ENCODE peak calls at places on chromosome 1, in four cellular contexts. B is progenitor cell of endocrine pancreas, S is Calu3, C is AG09309. N is an unnamed sample.

GRCh38 chr1:68431076-68431475 is 18.7 kb downstream of the RPE65 start:
- DNase-seq in B (no peak), S (no peak), C (no peak), N (no peak)

GRCh38 chr1:221912230-221912629 is 170.3 kb upstream of the DUSP10 start:
- DNase-seq in B (no peak), S (no peak), C (no peak), N (no peak)

GRCh38 chr1:229199261-229199850 is 71.6 kb upstream of the RAB4A start:
- DNase-seq in B (no peak), S (peak), C (no peak), N (no peak)

GRCh38 chr1:153538315-153538821 is 2.4 kb downstream of the S100A5 start:
- DNase-seq in B (no peak), S (peak), C (no peak), N (peak)

GRCh38 chr1:204578867-204579664 is 62.9 kb downstream of the MDM4 start:
- DNase-seq in B (no peak), S (peak), C (no peak), N (peak)

GRCh38 chr1:51131185-51131584 is 29.2 kb downstream of the C1orf185 start:
- DNase-seq in B (no peak), S (no peak), C (no peak), N (no peak)

GRCh38 chr1:21240706-21241105 is 49.6 kb downstream of the ECE1 start:
- DNase-seq in B (no peak), S (no peak), C (no peak), N (no peak)

GRCh38 chr1:59071289-59071688 is 225.6 kb upstream of the FGGY start:
- DNase-seq in B (no peak), S (peak), C (no peak), N (no peak)

GRCh38 chr1:100622037-100622436 is 84.1 kb downstream of the GPR88 start:
- DNase-seq in B (no peak), S (peak), C (peak), N (no peak)

GRCh38 chr1:228291906-228292608 is 84.2 kb downstream of the OBSCN start:
- DNase-seq in B (no peak), S (no peak), C (no peak), N (no peak)

GRCh38 chr1:110787328-110788071 is 85.4 kb upstream of the CD53 start:
- DNase-seq in B (no peak), S (no peak), C (no peak), N (no peak)

GRCh38 chr1:213976665-213977485 is 10.9 kb upstream of the PROX1 start:
- DNase-seq in B (no peak), S (no peak), C (no peak), N (no peak)

GRCh38 chr1:178935610-178936009 is 64.7 kb upstream of the ANGPTL1 start:
- DNase-seq in B (no peak), S (no peak), C (no peak), N (no peak)

GRCh38 chr1:26984291-26984690 is 9.2 kb upstream of the TRNP1 start:
- DNase-seq in B (no peak), S (no peak), C (no peak), N (no peak)

GRCh38 chr1:82565546-82565945 is 764.8 kb downstream of the ADGRL2 start:
- DNase-seq in B (no peak), S (peak), C (peak), N (no peak)

GRCh38 chr1:39412892-39413291 is 78.5 kb upstream of the BMP8A start:
- DNase-seq in B (no peak), S (no peak), C (no peak), N (no peak)